ENCODE peak calls at places on chromosomes 1 and 21, in four cellular contexts. G is HEK293T, I is GM12878, A is HepG2. O is an unnamed sample.

GRCh38 chr1:158819461-158820443 is 11.4 kb upstream of the MNDA start:
- DNase-seq in G (no peak), I (peak), A (no peak), O (peak)

GRCh38 chr1:99691175-99691574 is 45.3 kb downstream of the PALMD start:
- DNase-seq in G (no peak), I (no peak), A (no peak), O (no peak)

GRCh38 chr1:157562515-157562914 is 10.2 kb upstream of the FCRL5 start:
- DNase-seq in G (no peak), I (peak), A (no peak), O (no peak)

GRCh38 chr1:214319930-214320329 is 39.0 kb downstream of the SMYD2 start:
- DNase-seq in G (no peak), I (no peak), A (no peak), O (no peak)

GRCh38 chr1:173410133-173410793 is 66.9 kb upstream of the PRDX6 start:
- DNase-seq in G (no peak), I (no peak), A (no peak), O (no peak)

GRCh38 chr1:203284411-203285208 is 20.7 kb upstream of the BTG2 start:
- DNase-seq in G (no peak), I (no peak), A (no peak), O (no peak)

GRCh38 chr1:53739109-53739681 is at the start of gene GLIS1:
- DNase-seq in G (peak), I (no peak), A (peak), O (peak)

GRCh38 chr1:71850936-71851335 is 431.4 kb downstream of the NEGR1 start:
- DNase-seq in G (no peak), I (no peak), A (no peak), O (no peak)

GRCh38 chr1:241213147-241213546 is 143.9 kb downstream of the RGS7 start:
- DNase-seq in G (no peak), I (no peak), A (no peak), O (no peak)

GRCh38 chr1:119276558-119276957 is 92.0 kb upstream of the HAO2 start:
- DNase-seq in G (no peak), I (no peak), A (no peak), O (no peak)

GRCh38 chr1:65260851-65261473 is 48.4 kb upstream of the DNAJC6 start:
- DNase-seq in G (no peak), I (no peak), A (no peak), O (peak)

GRCh38 chr1:163365186-163365585 is 43.4 kb downstream of the NUF2 start:
- DNase-seq in G (no peak), I (no peak), A (no peak), O (no peak)

GRCh38 chr1:204295666-204296065 is 64.1 kb downstream of the PLEKHA6 start:
- DNase-seq in G (no peak), I (no peak), A (peak), O (no peak)

GRCh38 chr1:229148041-229148671 is 122.8 kb upstream of the RAB4A start:
- DNase-seq in G (peak), I (no peak), A (peak), O (peak)

GRCh38 chr1:114134518-114134917 is 19.2 kb downstream of the SYT6 start:
- DNase-seq in G (no peak), I (no peak), A (peak), O (no peak)

GRCh38 chr1:212561501-212561931 is 47.0 kb upstream of the ATF3 start:
- DNase-seq in G (no peak), I (no peak), A (no peak), O (no peak)

GRCh38 chr1:152878042-152878441 is at the start of gene SMCP:
- DNase-seq in G (no peak), I (no peak), A (no peak), O (peak)

GRCh38 chr1:79004916-79005315 is 1.6 kb downstream of the ADGRL4 start:
- DNase-seq in G (no peak), I (no peak), A (no peak), O (no peak)

GRCh38 chr1:245462161-245462560 is 307.4 kb downstream of the KIF26B start:
- DNase-seq in G (no peak), I (no peak), A (no peak), O (no peak)

GRCh38 chr21:42939581-42940413 is 14.4 kb upstream of the ERVH48-1 start:
- DNase-seq in G (no peak), I (no peak), A (peak), O (no peak)

GRCh38 chr1:230501845-230502244 is 75.7 kb upstream of the PGBD5 start:
- DNase-seq in G (no peak), I (no peak), A (no peak), O (no peak)
- TF ChIP-seq TARDBP in G (no peak), I (no peak), A (no peak), O (no peak)

GRCh38 chr1:232376632-232377493 is 253.1 kb downstream of the SIPA1L2 start:
- DNase-seq in G (no peak), I (no peak), A (no peak), O (no peak)

GRCh38 chr1:232378266-232379041 is 251.5 kb downstream of the SIPA1L2 start:
- DNase-seq in G (no peak), I (no peak), A (no peak), O (no peak)

GRCh38 chr1:232380131-232380530 is 249.8 kb downstream of the SIPA1L2 start:
- DNase-seq in G (no peak), I (no peak), A (no peak), O (no peak)

GRCh38 chr1:232380556-232380955 is 249.4 kb downstream of the SIPA1L2 start:
- DNase-seq in G (no peak), I (no peak), A (no peak), O (no peak)

DNA sequence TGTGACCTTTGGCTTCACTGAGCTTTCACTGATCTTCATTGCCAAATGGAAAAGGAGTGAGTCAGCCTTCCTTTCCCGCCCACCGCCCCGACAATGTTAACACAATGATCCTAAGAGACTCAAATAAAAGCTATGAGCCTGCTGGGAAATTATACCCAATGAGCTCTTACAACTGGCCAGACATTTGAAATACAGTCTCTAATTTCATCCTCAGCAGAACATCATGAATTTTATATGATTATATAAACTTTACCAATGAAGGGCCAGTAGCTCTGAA is 252.5 kb downstream of the SIPA1L2 start:
- DNase-seq in G (no peak), I (no peak), A (peak), O (no peak)
- TF ChIP-seq TARDBP in G (no peak), I (no peak), A (no peak), O (no peak)

GRCh38 chr1:179298952-179299351 is 5.4 kb downstream of the SOAT1 start:
- DNase-seq in G (no peak), I (peak), A (no peak), O (no peak)

GRCh38 chr1:179303173-179303572 is 9.6 kb downstream of the SOAT1 start:
- DNase-seq in G (no peak), I (no peak), A (no peak), O (no peak)

GRCh38 chr1:179302076-179302475 is 8.5 kb downstream of the SOAT1 start:
- DNase-seq in G (no peak), I (no peak), A (no peak), O (no peak)

GRCh38 chr1:179296831-179297377 is 3.3 kb downstream of the SOAT1 start:
- DNase-seq in G (no peak), I (no peak), A (no peak), O (no peak)

GRCh38 chr1:179300112-179300511 is 6.5 kb downstream of the SOAT1 start:
- DNase-seq in G (no peak), I (no peak), A (no peak), O (no peak)
- TF ChIP-seq TARDBP in G (no peak), I (no peak), A (no peak), O (no peak)

DNA sequence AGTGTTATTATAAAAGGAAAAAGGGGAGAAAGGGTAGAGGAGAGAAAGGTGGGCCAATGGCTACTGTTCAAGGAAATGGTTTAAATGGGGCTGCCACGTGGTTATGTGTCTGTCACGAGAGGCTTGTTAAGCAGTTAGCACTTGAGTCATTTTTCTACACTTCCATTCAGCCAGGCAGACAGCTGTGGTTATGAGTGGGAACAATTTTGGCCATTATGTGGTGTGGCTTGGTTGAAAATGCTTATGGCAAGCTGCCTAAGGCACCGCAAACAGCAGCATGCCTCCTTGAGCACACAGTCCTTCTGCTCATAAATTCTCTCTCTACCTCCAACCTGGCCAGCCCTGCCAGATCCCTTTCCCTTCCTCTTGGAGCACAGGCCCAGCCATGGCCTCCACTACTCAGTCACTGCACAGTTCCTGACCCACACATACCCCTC is 3.2 kb upstream of the SRM start:
- DNase-seq in G (no peak), I (peak), A (no peak), O (no peak)
- TF ChIP-seq TARDBP in G (no peak), I (no peak), A (no peak), O (no peak)

GRCh38 chr1:207938016-207938415 is 27.1 kb upstream of the CD34 start:
- DNase-seq in G (no peak), I (no peak), A (peak), O (no peak)
- TF ChIP-seq TARDBP in G (no peak), I (no peak), A (no peak), O (no peak)

GRCh38 chr21:31713115-31713514 is 18.8 kb downstream of the SCAF4 start:
- DNase-seq in G (no peak), I (no peak), A (no peak), O (no peak)

GRCh38 chr21:31714741-31715365 is 17.1 kb downstream of the SCAF4 start:
- DNase-seq in G (no peak), I (no peak), A (no peak), O (no peak)

GRCh38 chr21:31711745-31712144 is 20.2 kb downstream of the SCAF4 start:
- DNase-seq in G (no peak), I (no peak), A (no peak), O (no peak)

GRCh38 chr21:31716106-31716505 is 15.8 kb downstream of the SCAF4 start:
- DNase-seq in G (no peak), I (no peak), A (no peak), O (no peak)

GRCh38 chr21:31713973-31714740 is 17.8 kb downstream of the SCAF4 start:
- DNase-seq in G (no peak), I (no peak), A (no peak), O (peak)
- TF ChIP-seq TARDBP in G (no peak), I (no peak), A (no peak), O (no peak)

GRCh38 chr1:94456736-94457135 is 38.5 kb downstream of the ABCD3 start:
- DNase-seq in G (no peak), I (no peak), A (no peak), O (no peak)
- TF ChIP-seq TARDBP in G (no peak), I (no peak), A (no peak), O (no peak)

DNA sequence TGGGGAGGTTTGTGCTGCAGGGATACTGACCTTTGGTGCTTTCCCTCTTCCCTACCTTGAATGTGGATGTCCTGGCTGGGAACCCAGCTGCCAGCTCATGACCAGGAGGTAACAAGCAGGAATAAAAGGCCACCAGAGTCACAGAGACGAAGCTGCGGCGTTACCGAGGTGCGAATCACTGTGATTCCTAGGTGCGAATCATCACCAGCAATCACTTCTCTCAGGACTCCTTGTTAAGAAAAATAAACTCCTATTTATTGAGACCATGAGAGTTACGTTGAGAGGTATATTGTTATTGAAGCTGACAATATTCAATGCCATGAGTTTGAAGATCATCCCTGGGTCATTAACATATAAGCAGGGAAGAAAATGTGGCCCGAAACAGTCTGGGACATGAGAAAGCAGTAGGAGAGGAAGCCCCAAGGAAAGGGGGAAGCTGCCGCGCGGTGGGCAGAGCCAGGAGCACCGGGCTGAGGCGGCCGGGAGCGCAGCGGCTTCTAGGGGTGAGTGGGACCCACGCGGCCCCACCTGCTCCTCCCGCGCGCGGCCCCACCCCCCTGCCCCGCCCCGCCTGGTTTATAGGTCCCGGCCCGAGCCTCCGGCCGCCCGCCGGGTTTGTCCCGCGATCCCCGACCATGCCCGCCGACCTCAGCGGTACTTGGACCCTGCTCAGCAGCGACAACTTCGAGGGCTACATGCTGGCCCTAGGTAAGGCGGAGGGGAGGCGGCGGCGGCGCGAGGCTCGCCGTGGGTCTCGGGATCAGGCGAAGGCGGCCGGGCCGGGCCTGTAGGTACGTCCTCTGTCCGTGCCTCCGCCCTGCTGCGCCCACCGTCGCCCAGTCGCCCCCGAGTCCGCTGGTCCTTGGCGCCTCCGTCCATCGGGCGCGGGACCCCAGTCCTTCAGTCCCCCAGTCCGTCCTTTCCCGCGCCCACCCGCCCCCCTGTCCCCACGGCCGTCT is at the start of gene RBP7:
- DNase-seq in G (peak), I (no peak), A (no peak), O (peak)
- TF ChIP-seq TARDBP in G (no peak), I (no peak), A (no peak), O (no peak)

GRCh38 chr1:220983877-220984635 is 104.8 kb downstream of the HLX start:
- DNase-seq in G (no peak), I (no peak), A (peak), O (peak)
- TF ChIP-seq TARDBP in G (no peak), I (no peak), A (no peak), O (no peak)

O was measured in K562.